ENCODE peak calls at places on chromosomes 4 and X, in five cellular contexts. Z, R, B, T and O are unnamed samples.

GRCh38 chrX:152642931-152643525 is 5.3 kb downstream of the GABRQ start:
- DNase-seq in Z (no peak), R (no peak), B (no peak), T (no peak), O (no peak)

GRCh38 chrX:118116308-118117068 is at the start of gene KLHL13:
- DNase-seq in Z (peak), R (peak), B (no peak), T (peak), O (peak)

GRCh38 chr4:105058177-105058812 is 88.4 kb upstream of the TET2 start:
- DNase-seq in Z (no peak), R (no peak), B (no peak), T (no peak), O (no peak)

GRCh38 chrX:136584545-136584944 is 52.5 kb downstream of the VGLL1 start:
- DNase-seq in Z (no peak), R (no peak), B (no peak), T (peak), O (no peak)

GRCh38 chr4:88138561-88138960 is 19.9 kb downstream of the ABCG2 start:
- DNase-seq in Z (no peak), R (peak), B (no peak), T (no peak), O (no peak)

GRCh38 chr4:3836041-3836801 is 70.0 kb downstream of the ADRA2C start:
- DNase-seq in Z (peak), R (no peak), B (no peak), T (no peak), O (no peak)

GRCh38 chrX:9610774-9611392 is 146.0 kb downstream of the TBL1X start:
- DNase-seq in Z (no peak), R (peak), B (no peak), T (no peak), O (no peak)

GRCh38 chrX:103215768-103216085 is 819 bp downstream of the BEX4 start:
- DNase-seq in Z (no peak), R (no peak), B (no peak), T (no peak), O (peak)

GRCh38 chrX:101617211-101618191 is at the start of gene ARMCX6:
- DNase-seq in Z (peak), R (peak), B (peak), T (peak), O (peak)

GRCh38 chr4:69859140-69859539 is 805 bp downstream of the SULT1E1 start:
- DNase-seq in Z (no peak), R (no peak), B (no peak), T (no peak), O (no peak)

GRCh38 chr4:83361416-83362196 is 27.0 kb upstream of the HPSE start:
- DNase-seq in Z (no peak), R (no peak), B (no peak), T (no peak), O (no peak)

GRCh38 chrX:39049975-39050374 is 248.7 kb downstream of the MID1IP1 start:
- DNase-seq in Z (no peak), R (no peak), B (no peak), T (no peak), O (no peak)

GRCh38 chr4:89404530-89404929 is 96.9 kb upstream of the GPRIN3 start:
- DNase-seq in Z (no peak), R (no peak), B (no peak), T (no peak), O (no peak)

GRCh38 chr4:168440442-168441264 is 39.6 kb downstream of the DDX60L start:
- DNase-seq in Z (no peak), R (peak), B (no peak), T (no peak), O (no peak)

GRCh38 chrX:1529328-1529727 is 7.7 kb downstream of the P2RY8 start:
- DNase-seq in Z (no peak), R (no peak), B (no peak), T (no peak), O (no peak)

GRCh38 chrX:1463581-1464281 is 11.0 kb upstream of the ASMTL start:
- DNase-seq in Z (no peak), R (no peak), B (no peak), T (no peak), O (no peak)

GRCh38 chrX:69117876-69118526 is 47.3 kb downstream of the PJA1 start:
- DNase-seq in Z (no peak), R (no peak), B (no peak), T (no peak), O (no peak)

GRCh38 chrX:40152706-40153334 is 55.1 kb upstream of the BCOR start:
- DNase-seq in Z (peak), R (peak), B (no peak), T (no peak), O (peak)

GRCh38 chr4:33959519-33959918 is 2284.8 kb downstream of the ARAP2 start:
- DNase-seq in Z (no peak), R (peak), B (no peak), T (no peak), O (no peak)

GRCh38 chr4:182483685-182484084 is 240.5 kb downstream of the TENM3 start:
- DNase-seq in Z (no peak), R (no peak), B (no peak), T (no peak), O (no peak)

GRCh38 chrX:46710927-46711623 is 47.8 kb downstream of the SLC9A7 start:
- DNase-seq in Z (no peak), R (no peak), B (no peak), T (no peak), O (no peak)

GRCh38 chrX:115494133-115494532 is 66.8 kb upstream of the PLS3 start:
- DNase-seq in Z (no peak), R (no peak), B (no peak), T (no peak), O (no peak)

GRCh38 chrX:123481908-123482873 is 250.7 kb downstream of the THOC2 start:
- DNase-seq in Z (no peak), R (peak), B (no peak), T (no peak), O (no peak)

GRCh38 chr4:111595456-111595855 is 549.8 kb upstream of the FAM241A start:
- DNase-seq in Z (no peak), R (no peak), B (no peak), T (no peak), O (no peak)